ENCODE peak calls at places on chromosomes 2 and 18, in seven cellular contexts. L is pancreas; G is thoracic aorta; Q is heart left ventricle; X is thyroid gland; K is CD8-positive, alpha-beta T cell; J is heart right ventricle. H is an unnamed sample.

GRCh38 chr2:2056531-2056930 is 274.5 kb downstream of the MYT1L start:
- DNase-seq in L (no peak), G (no peak), Q (peak), X (no peak), K (no peak), J (no peak), H (no peak)

GRCh38 chr2:202237787-202238233 is 587 bp downstream of the SUMO1 start:
- DNase-seq in L (peak), G (no peak), Q (peak), X (peak), K (peak), J (peak), H (no peak)

GRCh38 chr2:42953216-42953615 is 160.8 kb upstream of the HAAO start:
- DNase-seq in L (no peak), G (no peak), Q (no peak), X (no peak), K (no peak), J (no peak), H (no peak)

GRCh38 chr2:98901291-98901690 is 34.7 kb downstream of the CRACDL start:
- DNase-seq in L (no peak), G (no peak), Q (no peak), X (no peak), K (no peak), J (no peak), H (no peak)

GRCh38 chr18:36203360-36203895 is 16.1 kb downstream of the MOCOS start:
- DNase-seq in L (no peak), G (no peak), Q (no peak), X (no peak), K (no peak), J (no peak), H (no peak)

GRCh38 chr2:86238354-86238753 is 39.1 kb downstream of the MRPL35 start:
- DNase-seq in L (no peak), G (no peak), Q (no peak), X (no peak), K (peak), J (no peak), H (no peak)

GRCh38 chr2:64876137-64876647 is 113.0 kb upstream of the SLC1A4 start:
- DNase-seq in L (peak), G (peak), Q (peak), X (no peak), K (no peak), J (peak), H (no peak)

GRCh38 chr2:113175736-113176695 is 2.2 kb downstream of the PSD4 start:
- DNase-seq in L (no peak), G (no peak), Q (no peak), X (peak), K (no peak), J (no peak), H (no peak)

GRCh38 chr2:239966029-239966847 is 58.9 kb downstream of the NDUFA10 start:
- DNase-seq in L (no peak), G (no peak), Q (no peak), X (no peak), K (no peak), J (no peak), H (no peak)

GRCh38 chr2:170707821-170708795 is 7.0 kb upstream of the SP5 start:
- DNase-seq in L (no peak), G (no peak), Q (no peak), X (no peak), K (no peak), J (no peak), H (no peak)

GRCh38 chr2:29697181-29697580 is 224.2 kb downstream of the ALK start:
- DNase-seq in L (no peak), G (no peak), Q (no peak), X (no peak), K (no peak), J (no peak), H (no peak)

GRCh38 chr2:239918749-239919148 is 106.4 kb downstream of the NDUFA10 start:
- DNase-seq in L (no peak), G (no peak), Q (no peak), X (no peak), K (no peak), J (no peak), H (no peak)

GRCh38 chr2:217858519-217859466 is 144.0 kb downstream of the TNS1 start:
- DNase-seq in L (no peak), G (peak), Q (peak), X (peak), K (no peak), J (peak), H (peak)

GRCh38 chr2:141493936-141494335 is 636.9 kb downstream of the LRP1B start:
- DNase-seq in L (no peak), G (no peak), Q (no peak), X (no peak), K (no peak), J (no peak), H (no peak)

GRCh38 chr2:191637182-191638078 is 40.5 kb upstream of the NABP1 start:
- DNase-seq in L (no peak), G (no peak), Q (no peak), X (no peak), K (no peak), J (no peak), H (no peak)

GRCh38 chr2:46358713-46359112 is 61.5 kb downstream of the EPAS1 start:
- DNase-seq in L (no peak), G (no peak), Q (no peak), X (no peak), K (no peak), J (no peak), H (no peak)

GRCh38 chr2:233967163-233967562 is 50.0 kb downstream of the TRPM8 start:
- DNase-seq in L (no peak), G (no peak), Q (no peak), X (no peak), K (no peak), J (no peak), H (no peak)

GRCh38 chr2:197212344-197213262 is 98.0 kb downstream of the ANKRD44 start:
- DNase-seq in L (no peak), G (no peak), Q (no peak), X (no peak), K (no peak), J (no peak), H (no peak)

GRCh38 chr2:56757884-56758545 is 574.2 kb downstream of the CCDC85A start:
- DNase-seq in L (no peak), G (no peak), Q (no peak), X (no peak), K (no peak), J (no peak), H (no peak)

GRCh38 chr2:128172191-128172590 is 81.2 kb downstream of the UGGT1 start:
- DNase-seq in L (no peak), G (no peak), Q (no peak), X (no peak), K (no peak), J (no peak), H (no peak)

GRCh38 chr18:37361223-37362157 is 204.1 kb downstream of the CELF4 start:
- DNase-seq in L (no peak), G (no peak), Q (no peak), X (no peak), K (no peak), J (no peak), H (no peak)

GRCh38 chr2:69945447-69945846 is 16.0 kb downstream of the ASPRV1 start:
- DNase-seq in L (no peak), G (no peak), Q (peak), X (no peak), K (no peak), J (no peak), H (no peak)

GRCh38 chr2:14543284-14543683 is 89.2 kb upstream of the LRATD1 start:
- DNase-seq in L (no peak), G (no peak), Q (no peak), X (no peak), K (no peak), J (no peak), H (no peak)

GRCh38 chr18:53070706-53071105 is 730.7 kb downstream of the DCC start:
- DNase-seq in L (no peak), G (no peak), Q (no peak), X (no peak), K (no peak), J (no peak), H (no peak)

GRCh38 chr2:99156901-99157300 is 2.1 kb downstream of the LIPT1 start:
- DNase-seq in L (no peak), G (no peak), Q (no peak), X (no peak), K (no peak), J (no peak), H (no peak)

GRCh38 chr2:126817172-126817571 is 81.5 kb upstream of the TEX51 start:
- DNase-seq in L (no peak), G (no peak), Q (no peak), X (no peak), K (no peak), J (no peak), H (no peak)

GRCh38 chr18:35024965-35025364 is 16.2 kb upstream of the MAPRE2 start:
- DNase-seq in L (peak), G (peak), Q (peak), X (peak), K (no peak), J (peak), H (peak)

GRCh38 chr18:3688682-3689081 is 238.7 kb downstream of the TGIF1 start:
- DNase-seq in L (no peak), G (no peak), Q (no peak), X (no peak), K (no peak), J (no peak), H (no peak)

GRCh38 chr2:233544079-233544690 is 22.4 kb downstream of the USP40 start:
- DNase-seq in L (no peak), G (no peak), Q (no peak), X (peak), K (no peak), J (no peak), H (no peak)

GRCh38 chr2:120465989-120466703 is 120.2 kb downstream of the INHBB start:
- DNase-seq in L (no peak), G (no peak), Q (no peak), X (no peak), K (no peak), J (no peak), H (peak)

GRCh38 chr2:41935806-41936205 is 112.0 kb upstream of the PKDCC start:
- DNase-seq in L (no peak), G (no peak), Q (no peak), X (no peak), K (no peak), J (no peak), H (no peak)

GRCh38 chr2:603427-603826 is 73.8 kb downstream of the TMEM18 start:
- DNase-seq in L (no peak), G (no peak), Q (no peak), X (no peak), K (no peak), J (no peak), H (no peak)

GRCh38 chr2:138272524-138273210 is 228.9 kb upstream of the SPOPL start:
- DNase-seq in L (no peak), G (no peak), Q (no peak), X (no peak), K (no peak), J (no peak), H (no peak)

GRCh38 chr2:145006957-145007672 is 487.2 kb upstream of the ZEB2 start:
- DNase-seq in L (no peak), G (peak), Q (peak), X (peak), K (no peak), J (peak), H (peak)

GRCh38 chr2:74902281-74902860 is 56.1 kb upstream of the POLE4 start:
- DNase-seq in L (no peak), G (no peak), Q (no peak), X (no peak), K (no peak), J (no peak), H (no peak)

GRCh38 chr2:27079233-27080139 is 1.1 kb downstream of the EMILIN1 start:
- DNase-seq in L (no peak), G (no peak), Q (no peak), X (no peak), K (no peak), J (no peak), H (no peak)

GRCh38 chr2:79717364-79718007 is 204.6 kb downstream of the CTNNA2 start:
- DNase-seq in L (no peak), G (no peak), Q (no peak), X (no peak), K (no peak), J (no peak), H (no peak)

GRCh38 chr18:23066060-23066459 is 69.2 kb upstream of the CABLES1 start:
- DNase-seq in L (no peak), G (no peak), Q (no peak), X (no peak), K (no peak), J (no peak), H (no peak)

DNA sequence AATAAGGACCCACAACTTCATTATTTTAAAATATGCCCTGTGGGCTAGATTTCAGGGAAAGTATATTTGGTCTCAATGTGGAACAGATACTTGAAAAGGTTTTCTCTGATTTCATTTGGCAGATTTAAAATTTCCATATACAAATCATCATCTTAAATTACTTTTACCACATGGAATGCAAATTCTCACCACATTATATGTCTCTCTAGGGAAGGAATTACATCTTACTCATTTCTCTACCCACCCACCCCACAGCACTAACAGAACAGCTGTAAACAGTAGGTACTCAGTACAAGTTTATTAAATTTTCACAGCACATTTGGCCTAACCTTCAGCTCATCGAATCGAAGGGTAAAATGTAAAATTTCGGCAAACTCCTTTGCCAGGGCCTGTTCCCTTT is 104.0 kb downstream of the CYRIA start:
- DNase-seq in L (no peak), G (no peak), Q (no peak), X (no peak), K (no peak), J (no peak), H (no peak)
- H3K27ac ChIP-seq in L (no peak), G (no peak), Q (no peak), X (no peak), K (no peak), J (no peak), H (no peak)

GRCh38 chr2:9086465-9086864 is 83.0 kb upstream of the MBOAT2 start:
- DNase-seq in L (no peak), G (no peak), Q (no peak), X (no peak), K (no peak), J (no peak), H (no peak)

GRCh38 chr2:9085353-9085752 is 81.9 kb upstream of the MBOAT2 start:
- DNase-seq in L (no peak), G (no peak), Q (no peak), X (no peak), K (no peak), J (no peak), H (no peak)

GRCh38 chr2:9083287-9083686 is 79.8 kb upstream of the MBOAT2 start:
- DNase-seq in L (no peak), G (no peak), Q (no peak), X (no peak), K (no peak), J (no peak), H (no peak)

GRCh38 chr2:9089831-9090230 is 86.3 kb upstream of the MBOAT2 start:
- DNase-seq in L (no peak), G (no peak), Q (no peak), X (no peak), K (no peak), J (no peak), H (no peak)

GRCh38 chr2:9087151-9087681 is 83.7 kb upstream of the MBOAT2 start:
- DNase-seq in L (no peak), G (no peak), Q (no peak), X (no peak), K (no peak), J (no peak), H (no peak)
- H3K4me3 ChIP-seq in L (no peak), G (no peak), Q (no peak), X (no peak), K (no peak), J (no peak), H (no peak)

GRCh38 chr2:18531198-18531597 is 29.3 kb downstream of the RDH14 start:
- DNase-seq in L (no peak), G (no peak), Q (no peak), X (no peak), K (no peak), J (no peak), H (no peak)

GRCh38 chr2:18540872-18541271 is 19.6 kb downstream of the RDH14 start:
- DNase-seq in L (no peak), G (no peak), Q (no peak), X (no peak), K (no peak), J (no peak), H (no peak)

GRCh38 chr2:18536100-18536499 is 24.4 kb downstream of the RDH14 start:
- DNase-seq in L (no peak), G (no peak), Q (no peak), X (no peak), K (no peak), J (no peak), H (no peak)

GRCh38 chr2:18536697-18537096 is 23.8 kb downstream of the RDH14 start:
- DNase-seq in L (no peak), G (no peak), Q (no peak), X (no peak), K (no peak), J (no peak), H (no peak)
- TF ChIP-seq CTCF in L (no peak), G (no peak), Q (no peak), X (no peak), K (no peak), J (no peak), H (no peak)

GRCh38 chr2:178328037-178328436 is 122.9 kb downstream of the PRKRA start:
- DNase-seq in L (no peak), G (no peak), Q (no peak), X (no peak), K (no peak), J (no peak), H (no peak)
- H3K27ac ChIP-seq in L (no peak), G (no peak), Q (no peak), X (peak), K (no peak), J (no peak), H (no peak)

GRCh38 chr2:200964498-200964897 is 1.0 kb upstream of the ORC2 start:
- DNase-seq in L (no peak), G (no peak), Q (no peak), X (no peak), K (no peak), J (no peak), H (no peak)
- H3K4me3 ChIP-seq in L (peak), G (peak), Q (peak), X (peak), K (peak), J (no peak), H (peak)

DNA sequence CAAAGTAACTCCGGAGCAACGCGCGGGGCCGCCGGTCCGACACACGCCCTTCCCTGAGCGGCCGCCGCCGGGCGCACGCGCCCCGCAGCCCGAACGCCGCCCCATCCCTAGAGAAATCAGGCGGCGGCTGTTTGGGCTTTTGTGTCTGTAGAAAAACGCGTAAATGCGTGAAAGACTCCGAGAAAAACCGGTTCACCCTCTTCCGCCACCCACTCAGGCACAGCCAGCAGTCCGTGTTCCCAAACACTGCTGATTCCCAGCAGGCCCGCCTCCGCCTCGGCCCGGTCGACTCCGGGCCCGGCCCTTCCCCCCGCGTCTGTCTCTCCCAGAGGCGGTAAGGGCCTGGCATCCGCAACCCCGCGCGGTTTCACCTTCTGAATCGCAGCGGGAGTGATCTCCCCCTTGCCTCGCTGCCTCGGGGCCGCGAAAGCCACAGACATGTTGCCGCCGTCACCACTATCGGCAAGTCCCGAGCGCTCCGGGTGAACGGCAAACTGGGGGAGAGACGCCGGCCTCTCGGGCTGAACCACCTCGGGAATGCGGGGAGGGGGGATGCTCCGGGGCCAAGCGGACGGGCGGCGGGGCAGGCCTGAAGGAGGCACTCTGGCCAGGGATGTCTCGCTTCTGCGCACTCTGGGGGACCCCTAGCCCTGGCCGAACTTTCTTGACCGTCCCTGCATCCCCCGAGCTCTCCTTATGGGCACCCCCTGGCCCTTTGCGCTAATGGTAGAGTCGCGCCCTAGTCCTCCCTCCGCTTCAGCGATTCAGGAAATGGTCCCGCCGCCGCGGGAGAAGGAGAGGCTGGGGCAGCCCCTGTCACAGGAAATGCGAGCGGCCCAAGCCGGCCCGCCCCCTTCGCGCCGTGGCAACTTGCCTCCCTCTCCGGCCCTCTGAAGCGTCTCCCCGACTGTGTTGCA is at the start of gene SS18:
- DNase-seq in L (peak), G (peak), Q (peak), X (peak), K (peak), J (peak), H (peak)
- TF ChIP-seq CTCF in L (no peak), G (no peak), Q (peak), X (peak), K (no peak), J (no peak), H (no peak)

GRCh38 chr2:8191427-8191826 is 490.4 kb upstream of the ID2 start:
- DNase-seq in L (no peak), G (no peak), Q (no peak), X (no peak), K (no peak), J (no peak), H (no peak)
- H3K27ac ChIP-seq in L (no peak), G (no peak), Q (no peak), X (no peak), K (no peak), J (no peak), H (no peak)

H was measured in tibial artery.